ENCODE peak calls at places on chromosome 20, in four cellular contexts. Q is HCEC 1CT, Y is NCI-H2171 treated with DMSO at 0.1 percent for 48 hours, F is ecto neural progenitor cell. T is an unnamed sample.

GRCh38 chr20:62052842-62053464 is 12.7 kb downstream of the TAF4 start:
- DNase-seq in F (no peak), Q (no peak), Y (no peak), T (no peak)

GRCh38 chr20:364905-365794 is 15.4 kb upstream of the TRIB3 start:
- DNase-seq in F (no peak), Y (no peak), Q (no peak), T (peak)

GRCh38 chr20:24862186-24862585 is 86.9 kb upstream of the CST7 start:
- DNase-seq in Q (no peak), Y (no peak), F (no peak), T (no peak)

GRCh38 chr20:8829232-8829631 is 239.7 kb upstream of the PLCB4 start:
- DNase-seq in F (no peak), Y (no peak), Q (peak), T (no peak)

GRCh38 chr20:59014680-59015389 is 4.4 kb upstream of the TUBB1 start:
- DNase-seq in F (no peak), Y (no peak), Q (no peak), T (no peak)

GRCh38 chr20:10376271-10377075 is 57.5 kb downstream of the MKKS start:
- DNase-seq in Q (peak), Y (no peak), F (no peak), T (no peak)

GRCh38 chr20:17759449-17759848 is 59.7 kb downstream of the BANF2 start:
- DNase-seq in Q (no peak), F (no peak), Y (no peak), T (no peak)

GRCh38 chr20:50085481-50086365 is 27.2 kb downstream of the UBE2V1 start:
- DNase-seq in F (peak), Y (peak), Q (peak), T (peak)

GRCh38 chr20:64119301-64119680 is 11.9 kb upstream of the NPBWR2 start:
- DNase-seq in Y (no peak), F (no peak), Q (no peak), T (no peak)

GRCh38 chr20:8454137-8454712 is 322.2 kb downstream of the PLCB1 start:
- DNase-seq in F (no peak), Q (peak), Y (peak), T (peak)

GRCh38 chr20:25223179-25223661 is 24.7 kb upstream of the PYGB start:
- DNase-seq in Q (peak), Y (no peak), F (peak), T (peak)

GRCh38 chr20:46293084-46293483 is 15.2 kb downstream of the CDH22 start:
- DNase-seq in F (peak), Q (peak), Y (no peak), T (no peak)

GRCh38 chr20:34938466-34939163 is 17.0 kb downstream of the GSS start:
- DNase-seq in Y (peak), Q (no peak), F (no peak), T (no peak)

GRCh38 chr20:3203315-3204123 is 963 bp downstream of the DDRGK1 start:
- DNase-seq in Q (no peak), Y (peak), F (no peak), T (no peak)

GRCh38 chr20:16284385-16285100 is 288.7 kb downstream of the KIF16B start:
- DNase-seq in Q (no peak), F (no peak), Y (no peak), T (no peak)

GRCh38 chr20:51211191-51211590 is 188.3 kb upstream of the KCNG1 start:
- DNase-seq in Q (no peak), Y (no peak), F (no peak), T (no peak)

GRCh38 chr20:36344517-36345132 is 38.5 kb downstream of the DLGAP4 start:
- DNase-seq in Y (no peak), F (peak), Q (peak), T (peak)

GRCh38 chr20:39036851-39037250 is 74.7 kb downstream of the DHX35 start:
- DNase-seq in Q (no peak), Y (no peak), F (no peak), T (no peak)

GRCh38 chr20:47568019-47568418 is 66.3 kb downstream of the NCOA3 start:
- DNase-seq in Q (peak), F (no peak), Y (no peak), T (no peak)

GRCh38 chr20:33515569-33516216 is 25.8 kb downstream of the CBFA2T2 start:
- DNase-seq in F (no peak), Y (no peak), Q (no peak), T (no peak)

GRCh38 chr20:5933802-5934436 is 16.4 kb downstream of the TRMT6 start:
- DNase-seq in F (no peak), Y (peak), Q (peak), T (no peak)

GRCh38 chr20:11582073-11582472 is 335.6 kb upstream of the BTBD3 start:
- DNase-seq in Y (no peak), Q (no peak), F (no peak), T (no peak)

T was measured in HCT116.